ENCODE peak calls at places on chromosomes 11 and 22, in eight cellular contexts. G is cardiac fibroblast; O is stimulated activated CD4-positive, alpha-beta T cell treated with anti-CD3 and anti-CD28 coated beads, Interleukin-2, amount 100 ng/mL, for 48 hours; Q is GM23248; J is hippocampal formation; W is Ammon's horn; H is iPS-NIHi11; B is T-helper 2 cell. V is an unnamed sample.

GRCh38 chr11:10800292-10800691 is 8.4 kb downstream of the EIF4G2 start:
- DNase-seq in B (no peak), W (no peak), O (no peak), Q (no peak), G (no peak), J (no peak), H (no peak), V (no peak)

GRCh38 chr11:5096011-5096410 is 26.6 kb downstream of the OR52E1 start:
- DNase-seq in B (no peak), O (no peak), J (no peak), G (no peak), Q (no peak), H (no peak), W (no peak), V (no peak)

GRCh38 chr22:37148031-37148651 is 1.6 kb downstream of the IL2RB start:
- DNase-seq in W (no peak), O (no peak), G (no peak), H (no peak), B (no peak), Q (no peak), J (no peak), V (no peak)

GRCh38 chr11:45657496-45658260 is 7.7 kb downstream of the CHST1 start:
- DNase-seq in H (no peak), O (no peak), G (no peak), B (no peak), J (no peak), Q (no peak), W (no peak), V (no peak)

GRCh38 chr22:19196841-19197612 is 18.5 kb upstream of the SLC25A1 start:
- DNase-seq in B (no peak), Q (no peak), G (no peak), J (no peak), W (no peak), H (no peak), O (no peak), V (no peak)

GRCh38 chr11:14565845-14566244 is 45.7 kb upstream of the PSMA1 start:
- DNase-seq in O (no peak), B (no peak), W (no peak), J (no peak), G (no peak), H (no peak), Q (no peak), V (no peak)

GRCh38 chr11:104443387-104443786 is 279.4 kb upstream of the PDGFD start:
- DNase-seq in H (no peak), B (no peak), Q (no peak), J (peak), W (peak), G (no peak), O (no peak), V (no peak)

GRCh38 chr11:109808569-109808968 is 284.6 kb upstream of the ZC3H12C start:
- DNase-seq in J (no peak), H (no peak), B (no peak), G (peak), Q (peak), W (no peak), O (no peak), V (no peak)

GRCh38 chr22:49362393-49362792 is 465.3 kb downstream of the BRD1 start:
- DNase-seq in O (no peak), W (no peak), H (no peak), B (no peak), Q (no peak), G (no peak), J (no peak), V (no peak)